ENCODE peak calls at places on chromosomes 6 and 20, in nine cellular contexts. N, K, C, J, B, X, D, Q and T are unnamed samples.

GRCh38 chr6:89797317-89797716 is 22.3 kb downstream of the MDN1 start:
- DNase-seq in N (no peak), K (no peak), C (peak), J (peak), B (no peak), X (no peak), D (no peak), Q (no peak), T (no peak)

GRCh38 chr6:7166410-7167293 is 58.9 kb downstream of the RREB1 start:
- DNase-seq in N (no peak), K (no peak), C (peak), J (peak), B (peak), X (no peak), D (no peak), Q (no peak), T (no peak)

GRCh38 chr6:142357879-142358278 is 56.1 kb downstream of the ADGRG6 start:
- DNase-seq in N (no peak), K (no peak), C (no peak), J (peak), B (no peak), X (no peak), D (no peak), Q (no peak), T (no peak)

GRCh38 chr6:27753668-27754407 is 158.4 kb downstream of the OR2B2 start:
- DNase-seq in N (peak), K (peak), C (peak), J (peak), B (peak), X (peak), D (peak), Q (peak), T (peak)

GRCh38 chr6:87366428-87366827 is 21.8 kb downstream of the C6orf163 start:
- DNase-seq in N (no peak), K (no peak), C (no peak), J (peak), B (no peak), X (no peak), D (no peak), Q (no peak), T (no peak)

GRCh38 chr6:140001005-140001404 is 626.6 kb upstream of the CITED2 start:
- DNase-seq in N (no peak), K (no peak), C (peak), J (no peak), B (peak), X (no peak), D (no peak), Q (no peak), T (no peak)

GRCh38 chr6:98942263-98942803 is 5.4 kb downstream of the FBXL4 start:
- DNase-seq in N (no peak), K (no peak), C (no peak), J (no peak), B (no peak), X (no peak), D (no peak), Q (no peak), T (no peak)

GRCh38 chr6:38080889-38081288 is 261.4 kb downstream of the ZFAND3 start:
- DNase-seq in N (no peak), K (no peak), C (peak), J (no peak), B (no peak), X (no peak), D (no peak), Q (no peak), T (no peak)

GRCh38 chr20:36836591-36837329 is 39.2 kb upstream of the TLDC2 start:
- DNase-seq in N (no peak), K (peak), C (no peak), J (peak), B (peak), X (no peak), D (peak), Q (no peak), T (peak)
- TF ChIP-seq CTCF in N (peak), K (peak), C (peak), J (peak), B (peak), X (no peak), D (peak), Q (no peak), T (peak)

GRCh38 chr6:154166140-154166539 is 127.1 kb downstream of the OPRM1 start:
- DNase-seq in N (no peak), K (no peak), C (no peak), J (no peak), B (no peak), X (no peak), D (no peak), Q (no peak), T (no peak)
- TF ChIP-seq CTCF in N (peak), K (no peak), C (no peak), J (no peak), B (no peak), X (no peak), D (no peak), Q (no peak), T (peak)

GRCh38 chr20:16904751-16905150 is 156.6 kb downstream of the OTOR start:
- DNase-seq in N (no peak), K (no peak), C (no peak), J (no peak), B (no peak), X (no peak), D (no peak), Q (no peak), T (no peak)
- TF ChIP-seq CTCF in N (no peak), K (no peak), C (no peak), J (no peak), B (peak), X (no peak), D (no peak), Q (no peak), T (no peak)

GRCh38 chr6:47252636-47253035 is 57.1 kb downstream of the TNFRSF21 start:
- DNase-seq in N (no peak), K (no peak), C (no peak), J (no peak), B (no peak), X (no peak), D (no peak), Q (no peak), T (no peak)
- TF ChIP-seq CTCF in N (no peak), K (no peak), C (no peak), J (no peak), B (no peak), X (no peak), D (no peak), Q (no peak), T (no peak)

GRCh38 chr6:154512214-154512613 is 1.7 kb upstream of the CNKSR3 start:
- DNase-seq in N (no peak), K (no peak), C (no peak), J (no peak), B (no peak), X (no peak), D (no peak), Q (no peak), T (no peak)

GRCh38 chr6:154511735-154512097 is 1.2 kb upstream of the CNKSR3 start:
- DNase-seq in N (no peak), K (no peak), C (no peak), J (no peak), B (no peak), X (no peak), D (no peak), Q (no peak), T (no peak)

GRCh38 chr6:154509421-154510143 is 903 bp downstream of the CNKSR3 start:
- DNase-seq in N (peak), K (no peak), C (peak), J (no peak), B (peak), X (peak), D (peak), Q (no peak), T (peak)

GRCh38 chr6:154508573-154509375 is 1.7 kb downstream of the CNKSR3 start:
- DNase-seq in N (no peak), K (no peak), C (no peak), J (peak), B (peak), X (peak), D (no peak), Q (no peak), T (no peak)

DNA sequence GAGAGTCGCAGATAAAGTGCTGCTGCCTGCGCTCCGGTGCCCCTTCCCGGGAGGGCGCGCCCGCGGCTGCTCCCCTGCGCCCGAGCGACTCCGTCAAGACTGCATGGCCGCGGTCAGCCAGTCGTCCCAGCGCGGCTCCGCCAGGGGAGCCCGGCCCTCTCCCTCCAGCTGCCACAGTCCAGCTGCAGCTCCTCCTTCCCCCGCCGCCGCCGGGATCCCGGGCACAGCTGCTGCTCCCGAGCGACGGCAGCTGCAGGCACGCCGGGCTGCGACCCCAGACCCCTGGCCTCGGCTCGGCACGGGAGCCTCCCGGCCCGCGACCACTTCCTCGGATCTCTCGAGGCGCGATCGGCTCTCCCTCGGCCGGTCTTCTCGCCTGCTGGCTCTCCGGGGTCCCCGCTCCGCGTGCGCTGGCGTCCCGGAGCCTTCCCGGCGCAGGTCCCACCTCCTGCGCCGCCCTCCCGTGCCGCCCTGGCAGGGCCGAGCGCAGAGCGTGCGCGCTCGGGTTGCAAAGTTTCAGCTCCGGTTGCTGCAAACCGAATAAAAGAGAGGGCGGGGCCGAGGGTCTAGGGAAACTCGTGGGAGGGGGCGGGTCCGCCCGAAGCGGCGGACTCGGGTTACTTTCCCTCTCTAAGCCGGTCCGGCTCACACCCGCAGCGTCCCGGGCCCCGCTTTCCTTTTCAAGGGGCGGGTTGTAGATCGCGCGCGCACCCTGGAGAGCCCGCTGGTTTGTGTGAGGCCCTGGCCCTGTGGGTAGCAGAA is at the start of gene CNKSR3:
- DNase-seq in N (peak), K (peak), C (peak), J (peak), B (peak), X (peak), D (peak), Q (peak), T (peak)
- TF ChIP-seq CTCF in N (peak), K (peak), C (peak), J (peak), B (no peak), X (no peak), D (no peak), Q (no peak), T (no peak)

DNA sequence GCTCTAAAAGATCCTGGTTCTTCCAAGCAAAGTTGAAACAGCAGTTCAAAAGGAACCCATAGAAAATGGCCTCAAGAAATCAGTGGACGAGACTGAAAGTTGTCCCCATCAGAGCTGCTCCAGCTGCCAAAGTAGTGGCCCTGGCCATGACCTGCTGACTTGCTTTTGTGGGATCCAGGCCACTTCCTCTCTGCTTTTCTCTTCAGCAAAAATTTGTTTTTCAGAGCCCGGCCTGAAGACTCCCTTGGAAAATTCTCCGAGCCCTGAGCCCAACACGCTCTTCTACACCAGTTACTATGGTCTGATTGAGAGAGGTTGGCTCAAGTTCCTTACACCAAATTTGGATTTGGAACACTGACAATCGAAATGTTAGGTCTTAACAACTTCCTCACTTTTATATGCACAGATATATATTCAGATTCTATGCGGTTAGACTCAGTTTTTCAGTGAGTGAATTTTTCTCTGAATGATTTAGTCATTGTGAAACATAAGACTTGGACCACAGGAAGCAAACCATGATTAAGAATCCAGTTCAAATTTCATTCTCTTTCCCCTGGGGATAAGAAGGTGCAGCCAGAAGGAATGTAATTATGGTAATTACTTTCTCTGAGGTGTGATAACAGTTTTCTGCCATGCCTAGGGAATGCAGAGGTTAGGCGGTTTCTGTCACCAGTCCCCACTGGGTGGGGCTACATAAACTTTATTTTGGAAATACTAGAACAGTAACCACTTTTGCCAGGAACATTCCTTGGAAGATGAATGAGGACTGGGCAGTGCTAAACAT is 365.3 kb downstream of the SYNE1 start:
- DNase-seq in N (no peak), K (peak), C (peak), J (peak), B (peak), X (peak), D (no peak), Q (no peak), T (no peak)
- TF ChIP-seq CTCF in N (no peak), K (peak), C (no peak), J (no peak), B (no peak), X (no peak), D (no peak), Q (no peak), T (no peak)

GRCh38 chr20:62230276-62230675 is 8.0 kb upstream of the OSBPL2 start:
- DNase-seq in N (no peak), K (no peak), C (no peak), J (no peak), B (no peak), X (no peak), D (no peak), Q (no peak), T (no peak)
- TF ChIP-seq CTCF in N (no peak), K (no peak), C (no peak), J (no peak), B (no peak), X (no peak), D (no peak), Q (no peak), T (no peak)